ENCODE peak calls at places on chromosomes 2 and 18, in five cellular contexts. C is left ventricle myocardium inferior, Y is glutamatergic neuron, Q is adrenal gland, G is cardiac fibroblast. R is an unnamed sample.

GRCh38 chr2:171297951-171298350 is 135.8 kb downstream of the METTL8 start:
- DNase-seq in G (no peak), Q (no peak), Y (no peak), C (no peak), R (peak)

GRCh38 chr2:58428553-58429284 is 187.6 kb upstream of the FANCL start:
- DNase-seq in G (no peak), C (no peak), Q (peak), Y (peak), R (peak)

GRCh38 chr2:65527451-65528240 is 95.2 kb upstream of the SPRED2 start:
- DNase-seq in Y (no peak), G (no peak), Q (no peak), C (no peak), R (no peak)

GRCh38 chr2:27915874-27916273 is 25.3 kb downstream of the BABAM2 start:
- DNase-seq in Y (no peak), Q (no peak), C (no peak), G (no peak), R (no peak)

GRCh38 chr2:75047907-75048625 is 89.6 kb downstream of the POLE4 start:
- DNase-seq in Q (no peak), Y (no peak), C (no peak), G (peak), R (peak)

GRCh38 chr2:39379643-39380524 is 57.2 kb downstream of the MAP4K3 start:
- DNase-seq in C (no peak), G (peak), Y (no peak), Q (peak), R (peak)

GRCh38 chr18:68054669-68055068 is 538.1 kb upstream of the DSEL start:
- DNase-seq in Q (no peak), C (no peak), G (no peak), Y (no peak), R (no peak)

GRCh38 chr18:51149605-51150429 is 47.7 kb downstream of the MEX3C start:
- DNase-seq in G (peak), C (no peak), Q (peak), Y (no peak), R (peak)

GRCh38 chr2:100739735-100740432 is 80.1 kb upstream of the NPAS2 start:
- DNase-seq in C (no peak), G (no peak), Q (no peak), Y (no peak), R (no peak)

GRCh38 chr2:232532406-232532805 is 6.4 kb downstream of the CHRND start:
- DNase-seq in Q (no peak), Y (no peak), G (no peak), C (peak), R (no peak)

GRCh38 chr2:223019390-223019930 is 32.5 kb upstream of the KCNE4 start:
- DNase-seq in Q (no peak), C (no peak), Y (no peak), G (peak), R (no peak)

GRCh38 chr18:45050712-45051639 is 370.3 kb downstream of the SETBP1 start:
- DNase-seq in C (no peak), Y (no peak), Q (no peak), G (peak), R (peak)

GRCh38 chr2:66432801-66433694 is 1.9 kb upstream of the MEIS1 start:
- DNase-seq in G (peak), Y (peak), C (peak), Q (peak), R (peak)

GRCh38 chr18:58793361-58793760 is 71.3 kb upstream of the ZNF532 start:
- DNase-seq in G (peak), C (no peak), Y (no peak), Q (no peak), R (peak)

GRCh38 chr2:209147981-209148380 is 275.9 kb upstream of the MAP2 start:
- DNase-seq in Y (no peak), C (no peak), Q (no peak), G (no peak), R (no peak)

GRCh38 chr2:7007846-7008741 is 90.9 kb downstream of the RNF144A start:
- DNase-seq in Q (peak), G (peak), Y (no peak), C (peak), R (peak)

GRCh38 chr2:240813231-240813921 is 6.6 kb downstream of the KIF1A start:
- DNase-seq in G (no peak), C (peak), Y (no peak), Q (no peak), R (no peak)

DNA sequence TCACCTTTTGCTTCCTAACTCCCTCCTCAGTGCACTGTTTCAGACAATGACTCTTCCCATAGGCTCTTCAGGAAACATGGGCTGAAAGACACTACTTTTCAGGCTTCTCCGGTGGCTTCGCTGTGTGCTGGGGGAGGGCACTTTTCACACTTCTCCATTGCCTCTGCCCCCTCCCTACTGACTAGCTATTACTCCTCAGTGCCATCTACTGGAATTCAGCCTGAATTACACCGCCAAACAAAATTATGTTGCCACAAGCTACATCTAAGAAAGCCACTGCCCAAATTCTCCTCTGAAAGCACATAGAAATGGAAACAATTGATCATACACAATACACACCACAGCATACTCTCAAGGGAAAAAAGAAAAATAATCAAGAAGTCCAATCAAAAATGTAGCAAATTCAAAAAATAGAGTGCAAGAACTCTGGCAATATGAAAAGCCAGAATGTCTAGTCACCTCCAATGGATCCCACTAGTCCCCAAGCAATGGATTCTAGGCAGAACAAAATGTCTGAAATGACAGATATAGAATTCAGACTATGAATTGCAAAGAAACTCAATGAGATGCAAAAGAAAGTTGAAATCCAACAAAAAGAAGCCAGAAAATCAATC is 1139.4 kb upstream of the GYPC start:
- DNase-seq in C (no peak), Y (no peak), Q (no peak), G (peak), R (no peak)
- TF ChIP-seq CTCF in C (peak), Y (peak), Q (peak), G (peak), R (peak)

DNA sequence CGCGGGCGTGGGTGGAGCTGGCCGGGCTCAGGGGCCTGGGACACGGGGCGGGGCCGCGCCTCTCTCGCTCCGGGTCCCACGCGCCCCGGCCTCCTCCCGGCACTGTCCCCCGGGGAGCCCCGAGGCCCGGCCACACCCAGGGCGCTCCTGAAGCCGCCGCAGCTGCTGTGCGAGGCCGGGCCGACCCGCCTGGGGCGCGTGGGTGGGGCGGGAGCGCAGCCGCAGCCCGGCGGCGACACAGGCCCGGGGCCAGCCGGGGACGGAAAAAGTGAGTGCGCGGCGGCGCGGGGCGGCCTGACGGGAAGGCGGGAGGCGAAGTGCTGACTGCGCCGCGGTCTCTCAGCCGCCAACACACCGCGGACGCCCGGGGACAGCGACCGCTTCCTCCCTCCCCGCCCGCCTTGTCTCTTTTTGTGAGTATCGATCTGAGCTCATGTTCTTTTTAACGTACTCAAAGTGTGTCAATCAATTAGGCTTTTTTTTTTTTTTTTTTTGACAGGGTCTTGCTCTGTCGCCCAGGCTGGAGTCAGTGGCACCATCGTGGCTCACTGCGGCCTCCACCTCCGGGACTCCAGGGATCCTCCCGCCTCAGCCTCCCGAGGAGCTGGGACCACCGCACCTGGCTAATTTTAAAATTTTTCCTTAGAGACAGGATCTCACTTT is 14.5 kb downstream of the PDCD1 start:
- DNase-seq in Y (peak), G (peak), C (peak), Q (peak), R (peak)
- TF ChIP-seq CTCF in Y (no peak), G (no peak), C (peak), Q (no peak), R (no peak)

GRCh38 chr2:177692828-177693269 is 300.3 kb downstream of the AGPS start:
- DNase-seq in Y (no peak), Q (no peak), C (no peak), G (no peak), R (no peak)
- TF ChIP-seq CTCF in Y (no peak), Q (no peak), C (no peak), G (no peak), R (no peak)

GRCh38 chr2:44009136-44009744 is 13.5 kb upstream of the LRPPRC start:
- DNase-seq in Q (no peak), C (no peak), Y (no peak), G (no peak), R (no peak)
- TF ChIP-seq CTCF in Q (no peak), C (no peak), Y (no peak), G (no peak), R (no peak)

R was measured in astrocyte of the spinal cord.